ENCODE peak calls at places on chromosomes 13 and 19, in ten cellular contexts. One of them, this sample, is unnamed.

GRCh38 chr19:52453324-52454094 is at the start of gene ZNF578:
- DNase-seq in substantia nigra: peak; percentile 49
- DNase-seq in ELF-1: peak; percentile 96
- DNase-seq in DMS53: peak; percentile 92
- DNase-seq in MV-4-11: no peak
- DNase-seq in stimulated activated CD4-positive, alpha-beta T cell treated with anti-CD3 and anti-CD28 coated beads, Interleukin-2, amount 100 ng/mL, for 48 hours: peak; percentile 44
- DNase-seq in BE2C: peak; percentile 95
- DNase-seq in dorsolateral prefrontal cortex: peak; percentile 67
- DNase-seq in posterior cingulate gyrus: peak; percentile 90
- DNase-seq in activated CD4-positive, alpha-beta T cell treated with anti-CD3 and anti-CD28 coated beads, Interleukin-2, amount 10 ng/mL, durations not matched to agents 7 days and 5 days: peak; percentile 83
- DNase-seq in this sample: peak; percentile 31

GRCh38 chr19:39795001-39795400 is 16.3 kb downstream of the LEUTX start:
- DNase-seq in DMS53: no peak
- DNase-seq in MV-4-11: peak; percentile 56
- DNase-seq in BE2C: no peak
- DNase-seq in activated CD4-positive, alpha-beta T cell treated with anti-CD3 and anti-CD28 coated beads, Interleukin-2, amount 10 ng/mL, durations not matched to agents 7 days and 5 days: no peak
- DNase-seq in dorsolateral prefrontal cortex: no peak
- DNase-seq in substantia nigra: no peak
- DNase-seq in posterior cingulate gyrus: no peak
- DNase-seq in ELF-1: no peak
- DNase-seq in stimulated activated CD4-positive, alpha-beta T cell treated with anti-CD3 and anti-CD28 coated beads, Interleukin-2, amount 100 ng/mL, for 48 hours: no peak
- DNase-seq in this sample: no peak

GRCh38 chr13:21849323-21849722 is 178.4 kb downstream of the FGF9 start:
- DNase-seq in stimulated activated CD4-positive, alpha-beta T cell treated with anti-CD3 and anti-CD28 coated beads, Interleukin-2, amount 100 ng/mL, for 48 hours: no peak
- DNase-seq in substantia nigra: no peak
- DNase-seq in activated CD4-positive, alpha-beta T cell treated with anti-CD3 and anti-CD28 coated beads, Interleukin-2, amount 10 ng/mL, durations not matched to agents 7 days and 5 days: peak; percentile 11
- DNase-seq in ELF-1: peak; percentile 30
- DNase-seq in BE2C: no peak
- DNase-seq in dorsolateral prefrontal cortex: no peak
- DNase-seq in DMS53: peak; percentile 81
- DNase-seq in MV-4-11: peak; percentile 25
- DNase-seq in posterior cingulate gyrus: no peak
- DNase-seq in this sample: no peak

GRCh38 chr13:99228737-99229691 is 28.4 kb downstream of the UBAC2 start:
- DNase-seq in posterior cingulate gyrus: no peak
- DNase-seq in MV-4-11: peak; percentile 87
- DNase-seq in stimulated activated CD4-positive, alpha-beta T cell treated with anti-CD3 and anti-CD28 coated beads, Interleukin-2, amount 100 ng/mL, for 48 hours: no peak
- DNase-seq in DMS53: no peak
- DNase-seq in dorsolateral prefrontal cortex: no peak
- DNase-seq in activated CD4-positive, alpha-beta T cell treated with anti-CD3 and anti-CD28 coated beads, Interleukin-2, amount 10 ng/mL, durations not matched to agents 7 days and 5 days: no peak
- DNase-seq in BE2C: no peak
- DNase-seq in substantia nigra: no peak
- DNase-seq in ELF-1: no peak
- DNase-seq in this sample: no peak

GRCh38 chr13:110524484-110525254 is 36.9 kb downstream of the RAB20 start:
- DNase-seq in DMS53: peak; percentile 73
- DNase-seq in BE2C: no peak
- DNase-seq in MV-4-11: peak; percentile 17
- DNase-seq in posterior cingulate gyrus: peak; percentile 28
- DNase-seq in dorsolateral prefrontal cortex: no peak
- DNase-seq in activated CD4-positive, alpha-beta T cell treated with anti-CD3 and anti-CD28 coated beads, Interleukin-2, amount 10 ng/mL, durations not matched to agents 7 days and 5 days: peak; percentile 46
- DNase-seq in ELF-1: no peak
- DNase-seq in stimulated activated CD4-positive, alpha-beta T cell treated with anti-CD3 and anti-CD28 coated beads, Interleukin-2, amount 100 ng/mL, for 48 hours: no peak
- DNase-seq in substantia nigra: no peak
- DNase-seq in this sample: no peak

GRCh38 chr19:33032218-33032781 is 32.4 kb downstream of the RHPN2 start:
- DNase-seq in posterior cingulate gyrus: peak; percentile 2
- DNase-seq in MV-4-11: no peak
- DNase-seq in substantia nigra: no peak
- DNase-seq in activated CD4-positive, alpha-beta T cell treated with anti-CD3 and anti-CD28 coated beads, Interleukin-2, amount 10 ng/mL, durations not matched to agents 7 days and 5 days: no peak
- DNase-seq in DMS53: no peak
- DNase-seq in ELF-1: peak; percentile 55
- DNase-seq in BE2C: no peak
- DNase-seq in dorsolateral prefrontal cortex: no peak
- DNase-seq in stimulated activated CD4-positive, alpha-beta T cell treated with anti-CD3 and anti-CD28 coated beads, Interleukin-2, amount 100 ng/mL, for 48 hours: no peak
- DNase-seq in this sample: no peak

GRCh38 chr13:65913173-65913572 is 1317.0 kb downstream of the PCDH9 start:
- DNase-seq in stimulated activated CD4-positive, alpha-beta T cell treated with anti-CD3 and anti-CD28 coated beads, Interleukin-2, amount 100 ng/mL, for 48 hours: no peak
- DNase-seq in BE2C: no peak
- DNase-seq in substantia nigra: no peak
- DNase-seq in dorsolateral prefrontal cortex: no peak
- DNase-seq in DMS53: no peak
- DNase-seq in activated CD4-positive, alpha-beta T cell treated with anti-CD3 and anti-CD28 coated beads, Interleukin-2, amount 10 ng/mL, durations not matched to agents 7 days and 5 days: no peak
- DNase-seq in MV-4-11: no peak
- DNase-seq in ELF-1: no peak
- DNase-seq in posterior cingulate gyrus: no peak
- DNase-seq in this sample: no peak

GRCh38 chr13:46295531-46296464 is 84.1 kb downstream of the LRRC63 start:
- DNase-seq in substantia nigra: no peak
- DNase-seq in stimulated activated CD4-positive, alpha-beta T cell treated with anti-CD3 and anti-CD28 coated beads, Interleukin-2, amount 100 ng/mL, for 48 hours: peak; percentile 21
- DNase-seq in posterior cingulate gyrus: no peak
- DNase-seq in MV-4-11: peak; percentile 93
- DNase-seq in dorsolateral prefrontal cortex: no peak
- DNase-seq in DMS53: no peak
- DNase-seq in activated CD4-positive, alpha-beta T cell treated with anti-CD3 and anti-CD28 coated beads, Interleukin-2, amount 10 ng/mL, durations not matched to agents 7 days and 5 days: peak; percentile 77
- DNase-seq in ELF-1: no peak
- DNase-seq in BE2C: no peak
- DNase-seq in this sample: peak; percentile 16

GRCh38 chr13:20303636-20304035 is 71.5 kb upstream of the GJB6 start:
- DNase-seq in MV-4-11: no peak
- DNase-seq in activated CD4-positive, alpha-beta T cell treated with anti-CD3 and anti-CD28 coated beads, Interleukin-2, amount 10 ng/mL, durations not matched to agents 7 days and 5 days: no peak
- DNase-seq in stimulated activated CD4-positive, alpha-beta T cell treated with anti-CD3 and anti-CD28 coated beads, Interleukin-2, amount 100 ng/mL, for 48 hours: no peak
- DNase-seq in ELF-1: no peak
- DNase-seq in substantia nigra: no peak
- DNase-seq in DMS53: no peak
- DNase-seq in BE2C: no peak
- DNase-seq in posterior cingulate gyrus: no peak
- DNase-seq in dorsolateral prefrontal cortex: no peak
- DNase-seq in this sample: no peak

GRCh38 chr13:38952827-38953226 is 37.8 kb downstream of the STOML3 start:
- DNase-seq in BE2C: no peak
- DNase-seq in ELF-1: no peak
- DNase-seq in DMS53: peak; percentile 58
- DNase-seq in posterior cingulate gyrus: no peak
- DNase-seq in stimulated activated CD4-positive, alpha-beta T cell treated with anti-CD3 and anti-CD28 coated beads, Interleukin-2, amount 100 ng/mL, for 48 hours: no peak
- DNase-seq in substantia nigra: no peak
- DNase-seq in MV-4-11: no peak
- DNase-seq in activated CD4-positive, alpha-beta T cell treated with anti-CD3 and anti-CD28 coated beads, Interleukin-2, amount 10 ng/mL, durations not matched to agents 7 days and 5 days: no peak
- DNase-seq in dorsolateral prefrontal cortex: no peak
- DNase-seq in this sample: no peak

GRCh38 chr13:113930711-113931637 is 42.9 kb downstream of the C13orf46 start:
- DNase-seq in substantia nigra: no peak
- DNase-seq in MV-4-11: peak; percentile 97
- DNase-seq in dorsolateral prefrontal cortex: peak; percentile 40
- DNase-seq in DMS53: no peak
- DNase-seq in ELF-1: no peak
- DNase-seq in posterior cingulate gyrus: no peak
- DNase-seq in BE2C: no peak
- DNase-seq in stimulated activated CD4-positive, alpha-beta T cell treated with anti-CD3 and anti-CD28 coated beads, Interleukin-2, amount 100 ng/mL, for 48 hours: peak; percentile 19
- DNase-seq in activated CD4-positive, alpha-beta T cell treated with anti-CD3 and anti-CD28 coated beads, Interleukin-2, amount 10 ng/mL, durations not matched to agents 7 days and 5 days: peak; percentile 21
- DNase-seq in this sample: no peak

GRCh38 chr19:3207466-3208242 is 16.8 kb upstream of the CELF5 start:
- DNase-seq in ELF-1: peak; percentile 76
- DNase-seq in substantia nigra: no peak
- DNase-seq in dorsolateral prefrontal cortex: no peak
- DNase-seq in activated CD4-positive, alpha-beta T cell treated with anti-CD3 and anti-CD28 coated beads, Interleukin-2, amount 10 ng/mL, durations not matched to agents 7 days and 5 days: no peak
- DNase-seq in stimulated activated CD4-positive, alpha-beta T cell treated with anti-CD3 and anti-CD28 coated beads, Interleukin-2, amount 100 ng/mL, for 48 hours: no peak
- DNase-seq in posterior cingulate gyrus: no peak
- DNase-seq in DMS53: no peak
- DNase-seq in MV-4-11: no peak
- DNase-seq in BE2C: no peak
- DNase-seq in this sample: no peak

GRCh38 chr13:37775871-37776270 is 93.7 kb downstream of the TRPC4 start:
- DNase-seq in substantia nigra: no peak
- DNase-seq in BE2C: no peak
- DNase-seq in posterior cingulate gyrus: no peak
- DNase-seq in activated CD4-positive, alpha-beta T cell treated with anti-CD3 and anti-CD28 coated beads, Interleukin-2, amount 10 ng/mL, durations not matched to agents 7 days and 5 days: no peak
- DNase-seq in dorsolateral prefrontal cortex: no peak
- DNase-seq in MV-4-11: no peak
- DNase-seq in stimulated activated CD4-positive, alpha-beta T cell treated with anti-CD3 and anti-CD28 coated beads, Interleukin-2, amount 100 ng/mL, for 48 hours: no peak
- DNase-seq in DMS53: no peak
- DNase-seq in ELF-1: no peak
- DNase-seq in this sample: no peak

GRCh38 chr13:97003071-97003470 is 8.8 kb upstream of the OXGR1 start:
- DNase-seq in dorsolateral prefrontal cortex: no peak
- DNase-seq in posterior cingulate gyrus: no peak
- DNase-seq in substantia nigra: no peak
- DNase-seq in MV-4-11: peak; percentile 27
- DNase-seq in stimulated activated CD4-positive, alpha-beta T cell treated with anti-CD3 and anti-CD28 coated beads, Interleukin-2, amount 100 ng/mL, for 48 hours: no peak
- DNase-seq in ELF-1: no peak
- DNase-seq in DMS53: no peak
- DNase-seq in BE2C: no peak
- DNase-seq in activated CD4-positive, alpha-beta T cell treated with anti-CD3 and anti-CD28 coated beads, Interleukin-2, amount 10 ng/mL, durations not matched to agents 7 days and 5 days: no peak
- DNase-seq in this sample: no peak

GRCh38 chr13:103104340-103104739 is 38.1 kb upstream of the SLC10A2 start:
- DNase-seq in MV-4-11: no peak
- DNase-seq in dorsolateral prefrontal cortex: no peak
- DNase-seq in DMS53: no peak
- DNase-seq in posterior cingulate gyrus: no peak
- DNase-seq in stimulated activated CD4-positive, alpha-beta T cell treated with anti-CD3 and anti-CD28 coated beads, Interleukin-2, amount 100 ng/mL, for 48 hours: no peak
- DNase-seq in substantia nigra: no peak
- DNase-seq in BE2C: no peak
- DNase-seq in ELF-1: peak; percentile 2
- DNase-seq in activated CD4-positive, alpha-beta T cell treated with anti-CD3 and anti-CD28 coated beads, Interleukin-2, amount 10 ng/mL, durations not matched to agents 7 days and 5 days: no peak
- DNase-seq in this sample: no peak

GRCh38 chr13:80131204-80131603 is 209.7 kb downstream of the SPRY2 start:
- DNase-seq in posterior cingulate gyrus: peak; percentile 91
- DNase-seq in MV-4-11: no peak
- DNase-seq in stimulated activated CD4-positive, alpha-beta T cell treated with anti-CD3 and anti-CD28 coated beads, Interleukin-2, amount 100 ng/mL, for 48 hours: no peak
- DNase-seq in dorsolateral prefrontal cortex: peak; percentile 76
- DNase-seq in activated CD4-positive, alpha-beta T cell treated with anti-CD3 and anti-CD28 coated beads, Interleukin-2, amount 10 ng/mL, durations not matched to agents 7 days and 5 days: no peak
- DNase-seq in BE2C: peak; percentile 66
- DNase-seq in substantia nigra: peak; percentile 67
- DNase-seq in DMS53: no peak
- DNase-seq in ELF-1: no peak
- DNase-seq in this sample: peak; percentile 54

GRCh38 chr19:55462722-55463121 is 1.3 kb upstream of the ISOC2 start:
- DNase-seq in DMS53: peak; percentile 28
- DNase-seq in substantia nigra: no peak
- DNase-seq in MV-4-11: no peak
- DNase-seq in BE2C: peak; percentile 10
- DNase-seq in activated CD4-positive, alpha-beta T cell treated with anti-CD3 and anti-CD28 coated beads, Interleukin-2, amount 10 ng/mL, durations not matched to agents 7 days and 5 days: no peak
- DNase-seq in ELF-1: no peak
- DNase-seq in posterior cingulate gyrus: no peak
- DNase-seq in dorsolateral prefrontal cortex: no peak
- DNase-seq in stimulated activated CD4-positive, alpha-beta T cell treated with anti-CD3 and anti-CD28 coated beads, Interleukin-2, amount 100 ng/mL, for 48 hours: no peak
- DNase-seq in this sample: no peak

GRCh38 chr19:31348416-31349159 is 648 bp downstream of the TSHZ3 start:
- DNase-seq in stimulated activated CD4-positive, alpha-beta T cell treated with anti-CD3 and anti-CD28 coated beads, Interleukin-2, amount 100 ng/mL, for 48 hours: no peak
- DNase-seq in BE2C: no peak
- DNase-seq in dorsolateral prefrontal cortex: no peak
- DNase-seq in DMS53: no peak
- DNase-seq in posterior cingulate gyrus: no peak
- DNase-seq in activated CD4-positive, alpha-beta T cell treated with anti-CD3 and anti-CD28 coated beads, Interleukin-2, amount 10 ng/mL, durations not matched to agents 7 days and 5 days: no peak
- DNase-seq in substantia nigra: no peak
- DNase-seq in ELF-1: peak; percentile 32
- DNase-seq in MV-4-11: no peak
- DNase-seq in this sample: no peak

GRCh38 chr19:30567535-30568232 is 195.5 kb downstream of the ZNF536 start:
- DNase-seq in stimulated activated CD4-positive, alpha-beta T cell treated with anti-CD3 and anti-CD28 coated beads, Interleukin-2, amount 100 ng/mL, for 48 hours: no peak
- DNase-seq in BE2C: peak; percentile 70
- DNase-seq in posterior cingulate gyrus: no peak
- DNase-seq in substantia nigra: no peak
- DNase-seq in MV-4-11: no peak
- DNase-seq in dorsolateral prefrontal cortex: no peak
- DNase-seq in activated CD4-positive, alpha-beta T cell treated with anti-CD3 and anti-CD28 coated beads, Interleukin-2, amount 10 ng/mL, durations not matched to agents 7 days and 5 days: no peak
- DNase-seq in ELF-1: no peak
- DNase-seq in DMS53: no peak
- DNase-seq in this sample: no peak

GRCh38 chr19:34772697-34773554 is at the start of gene ZNF599:
- DNase-seq in posterior cingulate gyrus: peak; percentile 96
- DNase-seq in activated CD4-positive, alpha-beta T cell treated with anti-CD3 and anti-CD28 coated beads, Interleukin-2, amount 10 ng/mL, durations not matched to agents 7 days and 5 days: peak; percentile 91
- DNase-seq in substantia nigra: peak; percentile 82
- DNase-seq in ELF-1: peak; percentile 94
- DNase-seq in stimulated activated CD4-positive, alpha-beta T cell treated with anti-CD3 and anti-CD28 coated beads, Interleukin-2, amount 100 ng/mL, for 48 hours: peak; percentile 86
- DNase-seq in BE2C: peak; percentile 93
- DNase-seq in DMS53: peak; percentile 97
- DNase-seq in dorsolateral prefrontal cortex: peak; percentile 89
- DNase-seq in MV-4-11: peak; percentile 51
- DNase-seq in this sample: peak; percentile 79

GRCh38 chr19:45503909-45504308 is 3.4 kb upstream of the VASP start:
- DNase-seq in stimulated activated CD4-positive, alpha-beta T cell treated with anti-CD3 and anti-CD28 coated beads, Interleukin-2, amount 100 ng/mL, for 48 hours: no peak
- DNase-seq in activated CD4-positive, alpha-beta T cell treated with anti-CD3 and anti-CD28 coated beads, Interleukin-2, amount 10 ng/mL, durations not matched to agents 7 days and 5 days: no peak
- DNase-seq in MV-4-11: peak; percentile 48
- DNase-seq in DMS53: no peak
- DNase-seq in substantia nigra: no peak
- DNase-seq in dorsolateral prefrontal cortex: no peak
- DNase-seq in ELF-1: no peak
- DNase-seq in BE2C: no peak
- DNase-seq in posterior cingulate gyrus: no peak
- DNase-seq in this sample: no peak

GRCh38 chr19:39046037-39046821 is 13.9 kb upstream of the FBXO27 start:
- DNase-seq in posterior cingulate gyrus: no peak
- DNase-seq in MV-4-11: peak; percentile 62
- DNase-seq in DMS53: peak; percentile 48
- DNase-seq in BE2C: peak; percentile 21
- DNase-seq in activated CD4-positive, alpha-beta T cell treated with anti-CD3 and anti-CD28 coated beads, Interleukin-2, amount 10 ng/mL, durations not matched to agents 7 days and 5 days: no peak
- DNase-seq in ELF-1: peak; percentile 54
- DNase-seq in stimulated activated CD4-positive, alpha-beta T cell treated with anti-CD3 and anti-CD28 coated beads, Interleukin-2, amount 100 ng/mL, for 48 hours: no peak
- DNase-seq in dorsolateral prefrontal cortex: no peak
- DNase-seq in substantia nigra: no peak
- DNase-seq in this sample: no peak

GRCh38 chr13:42174344-42175162 is 97.4 kb upstream of the AKAP11 start:
- DNase-seq in stimulated activated CD4-positive, alpha-beta T cell treated with anti-CD3 and anti-CD28 coated beads, Interleukin-2, amount 100 ng/mL, for 48 hours: no peak
- DNase-seq in substantia nigra: no peak
- DNase-seq in BE2C: no peak
- DNase-seq in posterior cingulate gyrus: peak; percentile 13
- DNase-seq in ELF-1: peak; percentile 50
- DNase-seq in DMS53: no peak
- DNase-seq in dorsolateral prefrontal cortex: no peak
- DNase-seq in MV-4-11: no peak
- DNase-seq in activated CD4-positive, alpha-beta T cell treated with anti-CD3 and anti-CD28 coated beads, Interleukin-2, amount 10 ng/mL, durations not matched to agents 7 days and 5 days: no peak
- DNase-seq in this sample: no peak

GRCh38 chr13:50809133-50810090 is 34.1 kb downstream of the DLEU7 start:
- DNase-seq in dorsolateral prefrontal cortex: no peak
- DNase-seq in MV-4-11: peak; percentile 77
- DNase-seq in substantia nigra: no peak
- DNase-seq in BE2C: no peak
- DNase-seq in stimulated activated CD4-positive, alpha-beta T cell treated with anti-CD3 and anti-CD28 coated beads, Interleukin-2, amount 100 ng/mL, for 48 hours: no peak
- DNase-seq in posterior cingulate gyrus: no peak
- DNase-seq in activated CD4-positive, alpha-beta T cell treated with anti-CD3 and anti-CD28 coated beads, Interleukin-2, amount 10 ng/mL, durations not matched to agents 7 days and 5 days: no peak
- DNase-seq in ELF-1: no peak
- DNase-seq in DMS53: peak; percentile 48
- DNase-seq in this sample: no peak

GRCh38 chr13:113849546-113849945 is 14.3 kb downstream of the GAS6 start:
- DNase-seq in MV-4-11: no peak
- DNase-seq in ELF-1: no peak
- DNase-seq in stimulated activated CD4-positive, alpha-beta T cell treated with anti-CD3 and anti-CD28 coated beads, Interleukin-2, amount 100 ng/mL, for 48 hours: no peak
- DNase-seq in BE2C: no peak
- DNase-seq in dorsolateral prefrontal cortex: no peak
- DNase-seq in posterior cingulate gyrus: no peak
- DNase-seq in DMS53: no peak
- DNase-seq in activated CD4-positive, alpha-beta T cell treated with anti-CD3 and anti-CD28 coated beads, Interleukin-2, amount 10 ng/mL, durations not matched to agents 7 days and 5 days: no peak
- DNase-seq in substantia nigra: no peak
- DNase-seq in this sample: no peak

This sample was measured in C1 segment of cervical spinal cord.